ENCODE peak calls at places on chromosomes 11 and 22, in ten cellular contexts. K is mesenchymal stem cell; N is IMR-90; M is K562; Y is neuronal stem cell; S is MM.1S; E is upper lobe of left lung; C is uterus; B is right cardiac atrium; F is CD8-positive, alpha-beta T cell. W is an unnamed sample. For H3K4me1, the result is how much of the 10 kb centered on the place peaks cover.

GRCh38 chr22:40345801-40346177 is 511 bp upstream of the ADSL start:
- DNase-seq in B (peak), Y (no peak), C (no peak), N (no peak), K (no peak), E (peak), S (peak), F (peak), M (peak), W (peak)

GRCh38 chr11:113705871-113706654 is at the start of gene TMPRSS5:
- DNase-seq in F (no peak), C (no peak), B (no peak), M (no peak), E (no peak), Y (peak), K (no peak), S (no peak), N (no peak), W (no peak)

GRCh38 chr11:9825315-9825714 is 161.4 kb downstream of the SWAP70 start:
- DNase-seq in N (peak), S (no peak), C (no peak), Y (no peak), K (peak), E (no peak), M (no peak), F (no peak), B (no peak), W (peak)

GRCh38 chr11:122756417-122756816 is 81.9 kb upstream of the CRTAM start:
- DNase-seq in F (peak), Y (no peak), S (peak), C (no peak), E (peak), K (no peak), N (no peak), B (peak), M (no peak), W (no peak)

GRCh38 chr11:8290122-8290810 is 26.6 kb upstream of the LMO1 start:
- DNase-seq in E (no peak), Y (no peak), K (no peak), N (no peak), M (no peak), B (no peak), C (no peak), F (no peak), S (no peak), W (no peak)

GRCh38 chr11:104476454-104476853 is 312.5 kb upstream of the PDGFD start:
- DNase-seq in C (no peak), K (no peak), M (no peak), E (no peak), B (no peak), S (no peak), F (no peak), Y (no peak), N (no peak), W (peak)

GRCh38 chr11:59678118-59678812 is 9.4 kb upstream of the PATL1 start:
- DNase-seq in C (no peak), Y (no peak), N (no peak), F (no peak), M (no peak), E (no peak), S (no peak), B (no peak), K (no peak), W (peak)

GRCh38 chr11:1448166-1448825 is 38.3 kb downstream of the MOB2 start:
- DNase-seq in C (no peak), Y (no peak), B (no peak), S (no peak), N (no peak), K (no peak), F (no peak), M (peak), E (no peak), W (no peak)

GRCh38 chr11:61630104-61630503 is 49.2 kb upstream of the SYT7 start:
- DNase-seq in C (no peak), S (no peak), Y (no peak), F (no peak), M (no peak), B (no peak), E (no peak), N (no peak), K (no peak), W (no peak)

GRCh38 chr11:110490886-110491285 is 61.1 kb downstream of the FDX1 start:
- DNase-seq in M (peak), B (no peak), C (no peak), F (no peak), E (no peak), N (peak), K (peak), S (no peak), Y (no peak), W (peak)

GRCh38 chr11:62954478-62954877 is 30.3 kb downstream of the SLC22A6 start:
- DNase-seq in Y (no peak), S (no peak), F (no peak), B (no peak), N (no peak), K (no peak), C (no peak), M (peak), E (no peak), W (no peak)

GRCh38 chr11:2581151-2581930 is 118.5 kb downstream of the KCNQ1OT1 start:
- DNase-seq in F (no peak), C (no peak), M (no peak), N (no peak), S (no peak), E (peak), B (peak), K (no peak), Y (no peak), W (no peak)

GRCh38 chr11:20238712-20239111 is 78.4 kb upstream of the DBX1 start:
- DNase-seq in K (no peak), F (no peak), N (no peak), C (no peak), S (no peak), Y (no peak), B (no peak), M (no peak), E (peak), W (no peak)

GRCh38 chr22:42069801-42070516 is 653 bp downstream of the NAGA start:
- DNase-seq in M (peak), S (no peak), K (no peak), B (no peak), C (no peak), F (no peak), N (no peak), Y (no peak), E (no peak), W (no peak)

GRCh38 chr22:25656724-25657123 is 85.3 kb upstream of the MYO18B start:
- DNase-seq in E (no peak), N (no peak), C (no peak), K (no peak), B (no peak), M (no peak), S (peak), F (no peak), Y (no peak), W (no peak)

GRCh38 chr22:25658641-25659040 is 83.3 kb upstream of the MYO18B start:
- DNase-seq in Y (no peak), M (no peak), C (peak), F (no peak), S (no peak), K (no peak), E (no peak), N (no peak), B (no peak), W (no peak)

GRCh38 chr22:25661067-25661466 is 80.9 kb upstream of the MYO18B start:
- DNase-seq in Y (no peak), K (no peak), M (no peak), E (no peak), N (no peak), F (no peak), C (no peak), S (no peak), B (no peak), W (peak)

GRCh38 chr22:25655536-25655935 is 86.5 kb upstream of the MYO18B start:
- DNase-seq in Y (no peak), E (no peak), K (no peak), B (no peak), S (no peak), M (no peak), F (no peak), N (no peak), C (no peak), W (no peak)

GRCh38 chr22:25659413-25659812 is 82.6 kb upstream of the MYO18B start:
- DNase-seq in Y (no peak), C (no peak), M (no peak), B (no peak), K (no peak), E (no peak), N (no peak), S (no peak), F (no peak), W (no peak)
- H3K4me3 ChIP-seq in Y (no peak), C (no peak), M (no peak), B (no peak), K (no peak), E (no peak), N (no peak), S (no peak), F (no peak), W (no peak)

GRCh38 chr11:3906166-3906565 is 50.7 kb downstream of the STIM1 start:
- DNase-seq in C (no peak), B (no peak), N (no peak), E (no peak), F (no peak), M (no peak), S (no peak), Y (no peak), K (peak), W (peak)
- H3K4me1 ChIP-seq in C (under half), B (under half), N (under half), E (under half), F (half or more), M (half or more), S (under half), Y (under half), K (under half), W (under half)

DNA sequence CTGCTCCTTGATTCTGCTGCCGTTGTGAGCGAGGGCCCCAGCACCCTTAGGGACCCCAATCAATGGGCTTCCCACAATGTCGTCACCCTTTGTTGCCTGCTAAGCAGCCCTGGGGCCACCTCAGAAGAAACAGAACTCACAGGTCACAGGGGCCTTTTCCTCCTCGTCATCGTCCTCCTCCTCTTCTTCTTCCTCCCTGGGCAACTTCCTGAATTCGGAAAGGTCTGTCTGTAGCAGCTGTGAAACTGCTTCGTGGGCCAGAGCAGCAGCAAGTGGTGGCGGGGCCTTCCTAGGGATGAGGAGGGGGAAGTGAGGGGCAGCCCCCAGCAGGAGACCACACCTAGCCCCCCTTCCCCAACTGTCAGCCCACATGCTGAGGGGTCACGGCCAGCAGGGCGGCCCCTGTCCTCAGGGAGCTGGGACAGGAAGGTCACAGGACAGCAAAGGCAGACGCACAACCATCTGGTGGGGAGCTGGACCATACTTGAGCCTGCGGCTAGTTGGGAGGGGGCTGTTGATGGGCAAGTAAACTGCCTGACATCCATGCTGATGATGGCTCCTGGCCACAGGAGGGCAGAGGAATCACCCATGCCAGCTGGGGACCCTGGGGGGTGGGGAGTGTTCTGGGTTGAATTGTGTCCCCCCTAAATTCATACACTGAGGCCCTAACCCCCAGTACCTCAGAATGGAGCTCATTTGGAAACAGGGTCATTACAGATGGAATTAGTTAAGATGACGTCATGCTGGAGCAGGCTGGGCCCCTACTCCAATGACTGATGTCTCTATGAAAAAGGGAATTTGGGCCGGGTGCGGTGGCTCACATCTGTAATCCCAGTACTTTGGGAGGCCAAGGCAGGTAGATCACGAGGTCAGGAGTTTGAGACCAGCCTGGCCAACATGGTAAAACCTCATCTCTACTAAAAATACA is 13.0 kb downstream of the PPM1F start:
- DNase-seq in F (no peak), K (no peak), N (no peak), M (no peak), C (no peak), E (peak), S (no peak), B (peak), Y (no peak), W (no peak)
- H3K27ac ChIP-seq in F (no peak), K (no peak), N (no peak), M (peak), C (peak), E (peak), S (no peak), B (peak), Y (no peak), W (peak)

GRCh38 chr11:68844376-68844775 is 2.7 kb upstream of the CPT1A start:
- DNase-seq in E (no peak), M (no peak), K (no peak), Y (no peak), C (no peak), B (no peak), N (no peak), S (no peak), F (no peak), W (no peak)
- H3K4me3 ChIP-seq in E (peak), M (no peak), K (no peak), Y (no peak), C (no peak), B (no peak), N (no peak), S (peak), F (peak), W (no peak)

W was measured in fibroblast of lung.